ENCODE peak calls at places on chromosomes 13 and 19, in eight cellular contexts. One of them, this sample, is unnamed.

GRCh38 chr13:94559201-94559795 is 36.7 kb downstream of the TGDS start:
- DNase-seq in NCI-H1436: no peak
- DNase-seq in heart right ventricle: no peak
- DNase-seq in nephron progenitor cell: no peak
- DNase-seq in skeletal muscle cell: no peak
- DNase-seq in GM13976: no peak
- DNase-seq in transverse colon: no peak
- DNase-seq in stimulated activated CD4-positive, alpha-beta T cell treated with anti-CD3 and anti-CD28 coated beads, Interleukin-12 subunit alpha, Interleukin-12 subunit beta, amount 100 ng/mL, for 4 hours: no peak
- DNase-seq in this sample: no peak

GRCh38 chr19:33347300-33347699 is 26.2 kb upstream of the CEBPG start:
- DNase-seq in stimulated activated CD4-positive, alpha-beta T cell treated with anti-CD3 and anti-CD28 coated beads, Interleukin-12 subunit alpha, Interleukin-12 subunit beta, amount 100 ng/mL, for 4 hours: no peak
- DNase-seq in transverse colon: no peak
- DNase-seq in GM13976: no peak
- DNase-seq in skeletal muscle cell: no peak
- DNase-seq in nephron progenitor cell: no peak
- DNase-seq in heart right ventricle: no peak
- DNase-seq in NCI-H1436: no peak
- DNase-seq in this sample: no peak

GRCh38 chr19:15779756-15780476 is 7.5 kb upstream of the OR10H5 start:
- DNase-seq in heart right ventricle: peak; percentile 88
- DNase-seq in stimulated activated CD4-positive, alpha-beta T cell treated with anti-CD3 and anti-CD28 coated beads, Interleukin-12 subunit alpha, Interleukin-12 subunit beta, amount 100 ng/mL, for 4 hours: no peak
- DNase-seq in NCI-H1436: no peak
- DNase-seq in transverse colon: peak; percentile 61
- DNase-seq in skeletal muscle cell: no peak
- DNase-seq in nephron progenitor cell: no peak
- DNase-seq in GM13976: no peak
- DNase-seq in this sample: no peak

GRCh38 chr19:40466219-40467006 is at the start of gene SPTBN4:
- DNase-seq in stimulated activated CD4-positive, alpha-beta T cell treated with anti-CD3 and anti-CD28 coated beads, Interleukin-12 subunit alpha, Interleukin-12 subunit beta, amount 100 ng/mL, for 4 hours: peak; percentile 56
- DNase-seq in transverse colon: peak; percentile 30
- DNase-seq in NCI-H1436: no peak
- DNase-seq in heart right ventricle: peak; percentile 22
- DNase-seq in skeletal muscle cell: no peak
- DNase-seq in GM13976: no peak
- DNase-seq in nephron progenitor cell: peak; percentile 37
- DNase-seq in this sample: no peak

GRCh38 chr19:39223703-39224279 is 19.7 kb upstream of the SYCN start:
- DNase-seq in transverse colon: no peak
- DNase-seq in NCI-H1436: no peak
- DNase-seq in nephron progenitor cell: peak; percentile 71
- DNase-seq in GM13976: peak; percentile 46
- DNase-seq in stimulated activated CD4-positive, alpha-beta T cell treated with anti-CD3 and anti-CD28 coated beads, Interleukin-12 subunit alpha, Interleukin-12 subunit beta, amount 100 ng/mL, for 4 hours: no peak
- DNase-seq in skeletal muscle cell: no peak
- DNase-seq in heart right ventricle: no peak
- DNase-seq in this sample: peak; percentile 63

GRCh38 chr13:50284540-50284939 is 269.3 kb downstream of the KCNRG start:
- DNase-seq in skeletal muscle cell: no peak
- DNase-seq in heart right ventricle: no peak
- DNase-seq in transverse colon: no peak
- DNase-seq in nephron progenitor cell: no peak
- DNase-seq in GM13976: no peak
- DNase-seq in NCI-H1436: no peak
- DNase-seq in stimulated activated CD4-positive, alpha-beta T cell treated with anti-CD3 and anti-CD28 coated beads, Interleukin-12 subunit alpha, Interleukin-12 subunit beta, amount 100 ng/mL, for 4 hours: no peak
- DNase-seq in this sample: no peak

GRCh38 chr13:112941349-112941748 is 27.7 kb upstream of the MCF2L start:
- DNase-seq in stimulated activated CD4-positive, alpha-beta T cell treated with anti-CD3 and anti-CD28 coated beads, Interleukin-12 subunit alpha, Interleukin-12 subunit beta, amount 100 ng/mL, for 4 hours: no peak
- DNase-seq in nephron progenitor cell: no peak
- DNase-seq in transverse colon: no peak
- DNase-seq in skeletal muscle cell: no peak
- DNase-seq in heart right ventricle: no peak
- DNase-seq in GM13976: no peak
- DNase-seq in NCI-H1436: no peak
- DNase-seq in this sample: no peak

GRCh38 chr19:35718345-35719041 is 690 bp downstream of the KMT2B start:
- DNase-seq in NCI-H1436: no peak
- DNase-seq in nephron progenitor cell: peak; percentile 57
- DNase-seq in GM13976: peak; percentile 71
- DNase-seq in skeletal muscle cell: no peak
- DNase-seq in stimulated activated CD4-positive, alpha-beta T cell treated with anti-CD3 and anti-CD28 coated beads, Interleukin-12 subunit alpha, Interleukin-12 subunit beta, amount 100 ng/mL, for 4 hours: peak; percentile 62
- DNase-seq in heart right ventricle: peak; percentile 40
- DNase-seq in transverse colon: peak; percentile 49
- DNase-seq in this sample: peak; percentile 43

GRCh38 chr19:35458821-35459391 is 10.8 kb downstream of the FFAR2 start:
- DNase-seq in nephron progenitor cell: no peak
- DNase-seq in stimulated activated CD4-positive, alpha-beta T cell treated with anti-CD3 and anti-CD28 coated beads, Interleukin-12 subunit alpha, Interleukin-12 subunit beta, amount 100 ng/mL, for 4 hours: no peak
- DNase-seq in skeletal muscle cell: no peak
- DNase-seq in transverse colon: no peak
- DNase-seq in GM13976: no peak
- DNase-seq in NCI-H1436: no peak
- DNase-seq in heart right ventricle: no peak
- DNase-seq in this sample: no peak

GRCh38 chr13:28494537-28494860 is 429 bp downstream of the FLT1 start:
- DNase-seq in NCI-H1436: no peak
- DNase-seq in stimulated activated CD4-positive, alpha-beta T cell treated with anti-CD3 and anti-CD28 coated beads, Interleukin-12 subunit alpha, Interleukin-12 subunit beta, amount 100 ng/mL, for 4 hours: peak; percentile 4
- DNase-seq in heart right ventricle: no peak
- DNase-seq in skeletal muscle cell: no peak
- DNase-seq in transverse colon: no peak
- DNase-seq in nephron progenitor cell: peak; percentile 48
- DNase-seq in GM13976: no peak
- DNase-seq in this sample: peak; percentile 47

GRCh38 chr19:16087940-16088339 is 11.6 kb downstream of the TPM4 start:
- DNase-seq in heart right ventricle: no peak
- DNase-seq in skeletal muscle cell: no peak
- DNase-seq in stimulated activated CD4-positive, alpha-beta T cell treated with anti-CD3 and anti-CD28 coated beads, Interleukin-12 subunit alpha, Interleukin-12 subunit beta, amount 100 ng/mL, for 4 hours: no peak
- DNase-seq in NCI-H1436: no peak
- DNase-seq in nephron progenitor cell: no peak
- DNase-seq in transverse colon: no peak
- DNase-seq in GM13976: no peak
- DNase-seq in this sample: no peak

GRCh38 chr19:8208710-8209110 is 460 bp upstream of the CERS4 start:
- DNase-seq in GM13976: no peak
- DNase-seq in stimulated activated CD4-positive, alpha-beta T cell treated with anti-CD3 and anti-CD28 coated beads, Interleukin-12 subunit alpha, Interleukin-12 subunit beta, amount 100 ng/mL, for 4 hours: no peak
- DNase-seq in transverse colon: no peak
- DNase-seq in heart right ventricle: no peak
- DNase-seq in NCI-H1436: no peak
- DNase-seq in nephron progenitor cell: no peak
- DNase-seq in skeletal muscle cell: no peak
- DNase-seq in this sample: no peak

GRCh38 chr13:24279267-24279666 is 30.1 kb upstream of the C1QTNF9 start:
- DNase-seq in skeletal muscle cell: no peak
- DNase-seq in GM13976: no peak
- DNase-seq in nephron progenitor cell: no peak
- DNase-seq in transverse colon: no peak
- DNase-seq in NCI-H1436: no peak
- DNase-seq in stimulated activated CD4-positive, alpha-beta T cell treated with anti-CD3 and anti-CD28 coated beads, Interleukin-12 subunit alpha, Interleukin-12 subunit beta, amount 100 ng/mL, for 4 hours: no peak
- DNase-seq in heart right ventricle: no peak
- DNase-seq in this sample: no peak

GRCh38 chr19:47848871-47849473 is 10.1 kb upstream of the TPRX2 start:
- DNase-seq in skeletal muscle cell: no peak
- DNase-seq in stimulated activated CD4-positive, alpha-beta T cell treated with anti-CD3 and anti-CD28 coated beads, Interleukin-12 subunit alpha, Interleukin-12 subunit beta, amount 100 ng/mL, for 4 hours: peak; percentile 20
- DNase-seq in transverse colon: no peak
- DNase-seq in GM13976: no peak
- DNase-seq in NCI-H1436: no peak
- DNase-seq in nephron progenitor cell: peak; percentile 67
- DNase-seq in heart right ventricle: no peak
- DNase-seq in this sample: no peak

GRCh38 chr19:23475477-23475876 is 80.2 kb upstream of the ZNF91 start:
- DNase-seq in NCI-H1436: no peak
- DNase-seq in GM13976: no peak
- DNase-seq in nephron progenitor cell: no peak
- DNase-seq in skeletal muscle cell: no peak
- DNase-seq in heart right ventricle: no peak
- DNase-seq in transverse colon: no peak
- DNase-seq in stimulated activated CD4-positive, alpha-beta T cell treated with anti-CD3 and anti-CD28 coated beads, Interleukin-12 subunit alpha, Interleukin-12 subunit beta, amount 100 ng/mL, for 4 hours: no peak
- DNase-seq in this sample: no peak

GRCh38 chr13:95552539-95553270 is at the start of gene CLDN10:
- DNase-seq in GM13976: peak; percentile 38
- DNase-seq in skeletal muscle cell: no peak
- DNase-seq in NCI-H1436: no peak
- DNase-seq in heart right ventricle: no peak
- DNase-seq in nephron progenitor cell: peak; percentile 84
- DNase-seq in transverse colon: no peak
- DNase-seq in stimulated activated CD4-positive, alpha-beta T cell treated with anti-CD3 and anti-CD28 coated beads, Interleukin-12 subunit alpha, Interleukin-12 subunit beta, amount 100 ng/mL, for 4 hours: no peak
- DNase-seq in this sample: no peak

GRCh38 chr13:61778531-61778930 is 362.9 kb upstream of the PCDH20 start:
- DNase-seq in nephron progenitor cell: no peak
- DNase-seq in NCI-H1436: no peak
- DNase-seq in GM13976: no peak
- DNase-seq in stimulated activated CD4-positive, alpha-beta T cell treated with anti-CD3 and anti-CD28 coated beads, Interleukin-12 subunit alpha, Interleukin-12 subunit beta, amount 100 ng/mL, for 4 hours: no peak
- DNase-seq in skeletal muscle cell: no peak
- DNase-seq in transverse colon: no peak
- DNase-seq in heart right ventricle: no peak
- DNase-seq in this sample: no peak

GRCh38 chr13:23414682-23415081 is 18.8 kb downstream of the SACS start:
- DNase-seq in GM13976: no peak
- DNase-seq in heart right ventricle: no peak
- DNase-seq in stimulated activated CD4-positive, alpha-beta T cell treated with anti-CD3 and anti-CD28 coated beads, Interleukin-12 subunit alpha, Interleukin-12 subunit beta, amount 100 ng/mL, for 4 hours: no peak
- DNase-seq in skeletal muscle cell: no peak
- DNase-seq in nephron progenitor cell: no peak
- DNase-seq in NCI-H1436: no peak
- DNase-seq in transverse colon: no peak
- DNase-seq in this sample: no peak

GRCh38 chr13:35356572-35356971 is 119.9 kb downstream of the MAB21L1 start:
- DNase-seq in nephron progenitor cell: no peak
- DNase-seq in NCI-H1436: no peak
- DNase-seq in skeletal muscle cell: no peak
- DNase-seq in stimulated activated CD4-positive, alpha-beta T cell treated with anti-CD3 and anti-CD28 coated beads, Interleukin-12 subunit alpha, Interleukin-12 subunit beta, amount 100 ng/mL, for 4 hours: no peak
- DNase-seq in GM13976: no peak
- DNase-seq in transverse colon: no peak
- DNase-seq in heart right ventricle: no peak
- DNase-seq in this sample: no peak

GRCh38 chr19:35348909-35349611 is 1.4 kb downstream of the FFAR1 start:
- DNase-seq in transverse colon: no peak
- DNase-seq in nephron progenitor cell: no peak
- DNase-seq in GM13976: peak; percentile 39
- DNase-seq in stimulated activated CD4-positive, alpha-beta T cell treated with anti-CD3 and anti-CD28 coated beads, Interleukin-12 subunit alpha, Interleukin-12 subunit beta, amount 100 ng/mL, for 4 hours: no peak
- DNase-seq in skeletal muscle cell: no peak
- DNase-seq in NCI-H1436: no peak
- DNase-seq in heart right ventricle: no peak
- DNase-seq in this sample: no peak

GRCh38 chr13:30074955-30075614 is 224.7 kb upstream of the UBL3 start:
- DNase-seq in stimulated activated CD4-positive, alpha-beta T cell treated with anti-CD3 and anti-CD28 coated beads, Interleukin-12 subunit alpha, Interleukin-12 subunit beta, amount 100 ng/mL, for 4 hours: no peak
- DNase-seq in GM13976: no peak
- DNase-seq in heart right ventricle: no peak
- DNase-seq in NCI-H1436: no peak
- DNase-seq in skeletal muscle cell: no peak
- DNase-seq in transverse colon: no peak
- DNase-seq in nephron progenitor cell: no peak
- DNase-seq in this sample: no peak

GRCh38 chr13:51823351-51823750 is 19.4 kb upstream of the DHRS12 start:
- DNase-seq in stimulated activated CD4-positive, alpha-beta T cell treated with anti-CD3 and anti-CD28 coated beads, Interleukin-12 subunit alpha, Interleukin-12 subunit beta, amount 100 ng/mL, for 4 hours: no peak
- DNase-seq in skeletal muscle cell: no peak
- DNase-seq in nephron progenitor cell: no peak
- DNase-seq in NCI-H1436: no peak
- DNase-seq in GM13976: no peak
- DNase-seq in transverse colon: no peak
- DNase-seq in heart right ventricle: no peak
- DNase-seq in this sample: no peak

GRCh38 chr19:33294058-33294798 is 8.1 kb downstream of the CEBPA start:
- DNase-seq in nephron progenitor cell: no peak
- DNase-seq in GM13976: no peak
- DNase-seq in heart right ventricle: no peak
- DNase-seq in NCI-H1436: no peak
- DNase-seq in transverse colon: no peak
- DNase-seq in stimulated activated CD4-positive, alpha-beta T cell treated with anti-CD3 and anti-CD28 coated beads, Interleukin-12 subunit alpha, Interleukin-12 subunit beta, amount 100 ng/mL, for 4 hours: no peak
- DNase-seq in skeletal muscle cell: no peak
- DNase-seq in this sample: no peak

GRCh38 chr19:7326105-7326877 is 22.4 kb upstream of the ARHGEF18 start:
- DNase-seq in GM13976: peak; percentile 42
- DNase-seq in heart right ventricle: no peak
- DNase-seq in stimulated activated CD4-positive, alpha-beta T cell treated with anti-CD3 and anti-CD28 coated beads, Interleukin-12 subunit alpha, Interleukin-12 subunit beta, amount 100 ng/mL, for 4 hours: no peak
- DNase-seq in transverse colon: peak; percentile 74
- DNase-seq in NCI-H1436: no peak
- DNase-seq in nephron progenitor cell: peak; percentile 16
- DNase-seq in skeletal muscle cell: no peak
- DNase-seq in this sample: no peak

GRCh38 chr13:29520671-29521070 is 74.8 kb downstream of the SLC7A1 start:
- DNase-seq in stimulated activated CD4-positive, alpha-beta T cell treated with anti-CD3 and anti-CD28 coated beads, Interleukin-12 subunit alpha, Interleukin-12 subunit beta, amount 100 ng/mL, for 4 hours: no peak
- DNase-seq in transverse colon: no peak
- DNase-seq in skeletal muscle cell: peak; percentile 38
- DNase-seq in GM13976: no peak
- DNase-seq in heart right ventricle: no peak
- DNase-seq in NCI-H1436: no peak
- DNase-seq in nephron progenitor cell: no peak
- DNase-seq in this sample: peak; percentile 76

GRCh38 chr19:33430674-33431277 is 57.3 kb downstream of the CEBPG start:
- DNase-seq in heart right ventricle: peak; percentile 51
- DNase-seq in skeletal muscle cell: peak; percentile 26
- DNase-seq in transverse colon: peak; percentile 67
- DNase-seq in stimulated activated CD4-positive, alpha-beta T cell treated with anti-CD3 and anti-CD28 coated beads, Interleukin-12 subunit alpha, Interleukin-12 subunit beta, amount 100 ng/mL, for 4 hours: peak; percentile 60
- DNase-seq in NCI-H1436: peak; percentile 62
- DNase-seq in GM13976: peak; percentile 84
- DNase-seq in nephron progenitor cell: peak; percentile 84
- DNase-seq in this sample: peak; percentile 90

GRCh38 chr19:35290381-35291135 is 1.4 kb upstream of the MAG start:
- DNase-seq in transverse colon: no peak
- DNase-seq in GM13976: no peak
- DNase-seq in stimulated activated CD4-positive, alpha-beta T cell treated with anti-CD3 and anti-CD28 coated beads, Interleukin-12 subunit alpha, Interleukin-12 subunit beta, amount 100 ng/mL, for 4 hours: no peak
- DNase-seq in nephron progenitor cell: no peak
- DNase-seq in heart right ventricle: no peak
- DNase-seq in skeletal muscle cell: no peak
- DNase-seq in NCI-H1436: no peak
- DNase-seq in this sample: no peak

GRCh38 chr19:15562861-15563260 is 52.2 kb upstream of the CYP4F8 start:
- DNase-seq in heart right ventricle: no peak
- DNase-seq in stimulated activated CD4-positive, alpha-beta T cell treated with anti-CD3 and anti-CD28 coated beads, Interleukin-12 subunit alpha, Interleukin-12 subunit beta, amount 100 ng/mL, for 4 hours: no peak
- DNase-seq in GM13976: no peak
- DNase-seq in nephron progenitor cell: no peak
- DNase-seq in transverse colon: no peak
- DNase-seq in skeletal muscle cell: no peak
- DNase-seq in NCI-H1436: no peak
- DNase-seq in this sample: peak; percentile 19

This sample was measured in AG20443.